ENCODE peak calls at places on chromosomes 16 and 17, in six cellular contexts. M is A673, Z is PC-9, W is hepatocyte, E is PC-3, K is endothelial cell of umbilical vein. H is an unnamed sample.

GRCh38 chr17:57459286-57459915 is 203.1 kb downstream of the MSI2 start:
- DNase-seq in W (no peak), Z (no peak), K (no peak), E (peak), M (no peak), H (no peak)

GRCh38 chr16:57798267-57798810 is 4.0 kb downstream of the KIFC3 start:
- DNase-seq in K (no peak), M (peak), W (no peak), Z (no peak), E (no peak), H (no peak)

GRCh38 chr16:86024210-86024609 is 125.2 kb downstream of the IRF8 start:
- DNase-seq in K (no peak), M (no peak), W (no peak), Z (no peak), E (no peak), H (no peak)

GRCh38 chr17:49120166-49120565 is 12.4 kb upstream of the B4GALNT2 start:
- DNase-seq in E (no peak), M (no peak), W (no peak), Z (no peak), K (no peak), H (no peak)

GRCh38 chr17:81365601-81366585 is 29.4 kb upstream of the BAHCC1 start:
- DNase-seq in W (peak), M (no peak), Z (peak), E (peak), K (peak), H (no peak)

GRCh38 chr16:83517398-83517797 is 290.4 kb upstream of the HSBP1 start:
- DNase-seq in W (no peak), E (no peak), Z (no peak), M (no peak), K (no peak), H (peak)

GRCh38 chr16:28012031-28012445 is 51.5 kb downstream of the GSG1L start:
- DNase-seq in K (no peak), W (no peak), M (peak), E (no peak), Z (no peak), H (no peak)

GRCh38 chr16:12340151-12340733 is 363.7 kb downstream of the SNX29 start:
- DNase-seq in W (peak), M (no peak), E (peak), Z (peak), K (peak), H (peak)

GRCh38 chr17:45160505-45161287 is 979 bp upstream of the HEXIM2 start:
- DNase-seq in E (peak), M (peak), W (peak), Z (peak), K (peak), H (peak)

GRCh38 chr16:68414581-68414980 is 33.7 kb downstream of the SMPD3 start:
- DNase-seq in K (no peak), W (no peak), Z (no peak), M (no peak), E (no peak), H (no peak)

GRCh38 chr16:53829186-53829747 is 125.3 kb downstream of the FTO start:
- DNase-seq in W (no peak), K (no peak), E (peak), Z (peak), M (no peak), H (no peak)

GRCh38 chr17:28532063-28532960 is 20.1 kb downstream of the UNC119 start:
- DNase-seq in Z (no peak), E (no peak), W (no peak), K (no peak), M (no peak), H (no peak)

GRCh38 chr16:48901712-48902374 is 291.9 kb upstream of the N4BP1 start:
- DNase-seq in W (peak), K (no peak), Z (no peak), M (no peak), E (peak), H (peak)

GRCh38 chr17:57956311-57957119 is 1.3 kb upstream of the CUEDC1 start:
- DNase-seq in Z (no peak), M (no peak), K (no peak), W (no peak), E (no peak), H (peak)

GRCh38 chr17:20279631-20280030 is 187.7 kb downstream of the LGALS9B start:
- DNase-seq in Z (no peak), M (no peak), E (no peak), W (no peak), K (no peak), H (no peak)

GRCh38 chr17:68910256-68910705 is 44.9 kb downstream of the ABCA8 start:
- DNase-seq in K (no peak), M (peak), W (no peak), E (no peak), Z (no peak), H (peak)

GRCh38 chr16:66691234-66691633 is 5.3 kb downstream of the CMTM4 start:
- DNase-seq in K (no peak), Z (no peak), E (no peak), W (no peak), M (no peak), H (no peak)

GRCh38 chr17:6936370-6937028 is 59.4 kb upstream of the ALOX12 start:
- DNase-seq in W (no peak), E (no peak), M (peak), K (peak), Z (peak), H (peak)

GRCh38 chr16:76265434-76266045 is 11.7 kb upstream of the CNTNAP4 start:
- DNase-seq in Z (peak), E (peak), W (peak), K (no peak), M (peak), H (peak)

GRCh38 chr16:87648698-87649487 is 46.6 kb downstream of the JPH3 start:
- DNase-seq in E (no peak), K (no peak), M (no peak), W (no peak), Z (no peak), H (no peak)

GRCh38 chr16:70589998-70590471 is 56.3 kb upstream of the IL34 start:
- DNase-seq in K (peak), Z (no peak), M (no peak), E (no peak), W (peak), H (peak)

GRCh38 chr17:7258731-7259554 is 3.3 kb downstream of the CLDN7 start:
- DNase-seq in Z (no peak), W (peak), K (no peak), E (peak), M (peak), H (no peak)

GRCh38 chr16:11252482-11252931 is 3.5 kb downstream of the SOCS1 start:
- DNase-seq in Z (no peak), K (no peak), M (no peak), E (no peak), W (no peak), H (no peak)

GRCh38 chr16:52068447-52069074 is 478.4 kb downstream of the TOX3 start:
- DNase-seq in W (peak), E (peak), K (no peak), Z (no peak), M (peak), H (peak)

DNA sequence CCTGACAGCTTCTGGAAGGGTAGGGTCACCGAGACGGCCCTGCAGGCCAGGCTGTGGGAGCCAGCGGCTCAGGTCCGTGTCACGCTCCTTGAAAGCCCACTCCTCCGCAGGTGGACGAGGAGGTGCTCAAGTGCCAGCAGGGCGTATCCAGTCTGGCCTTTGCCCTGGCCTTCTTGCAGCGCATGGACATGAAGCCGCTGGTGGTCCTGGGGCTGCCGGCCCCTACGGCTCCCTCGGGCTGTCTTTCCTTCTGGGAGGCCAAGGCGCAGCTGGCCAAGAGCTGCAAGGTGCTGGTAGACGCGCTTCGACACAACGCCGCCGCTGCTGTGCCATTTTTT is 1.1 kb downstream of the NAGS start:
- DNase-seq in E (no peak), M (no peak), Z (no peak), K (no peak), W (no peak), H (no peak)
- TF ChIP-seq EZH2 in E (no peak), M (no peak), Z (no peak), K (no peak), W (no peak), H (no peak)

GRCh38 chr16:56662357-56663354 is 4.9 kb downstream of the MT1F start:
- DNase-seq in M (no peak), E (no peak), Z (no peak), K (no peak), W (no peak), H (peak)
- TF ChIP-seq EZH2 in M (no peak), E (no peak), Z (no peak), K (peak), W (peak), H (peak)

GRCh38 chr17:29581583-29582253 is 7.7 kb downstream of the GIT1 start:
- DNase-seq in K (no peak), M (no peak), W (no peak), E (no peak), Z (no peak), H (no peak)

GRCh38 chr17:29582254-29582765 is 7.1 kb downstream of the GIT1 start:
- DNase-seq in K (no peak), M (no peak), Z (no peak), W (no peak), E (no peak), H (no peak)

GRCh38 chr17:29583324-29584248 is 5.9 kb downstream of the GIT1 start:
- DNase-seq in K (no peak), E (no peak), Z (no peak), M (no peak), W (no peak), H (no peak)

GRCh38 chr17:29584452-29585079 is 4.9 kb downstream of the GIT1 start:
- DNase-seq in W (no peak), Z (no peak), E (no peak), M (no peak), K (no peak), H (peak)

DNA sequence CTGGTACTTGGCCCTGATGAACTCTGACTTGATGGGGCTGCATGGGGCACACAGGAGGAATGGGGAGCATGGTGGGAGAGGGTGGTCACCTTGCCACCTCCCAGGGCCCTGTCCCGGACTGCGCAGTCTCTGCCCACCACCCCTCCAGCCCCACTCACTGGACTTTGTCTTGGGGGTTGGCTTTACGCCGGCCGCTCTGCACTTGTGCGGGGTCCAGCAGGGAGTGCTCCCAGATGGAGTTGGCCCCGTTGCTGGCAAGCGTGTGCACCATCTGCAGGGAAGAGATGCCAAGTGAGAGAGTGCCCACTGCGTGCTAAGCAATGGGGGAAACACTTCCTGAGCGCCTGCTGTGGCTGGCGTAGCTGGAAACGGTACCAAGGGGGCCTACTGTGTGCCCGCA is 6.7 kb downstream of the GIT1 start:
- DNase-seq in W (no peak), K (no peak), M (no peak), Z (no peak), E (no peak), H (no peak)
- TF ChIP-seq EZH2 in W (no peak), K (no peak), M (no peak), Z (no peak), E (no peak), H (no peak)

DNA sequence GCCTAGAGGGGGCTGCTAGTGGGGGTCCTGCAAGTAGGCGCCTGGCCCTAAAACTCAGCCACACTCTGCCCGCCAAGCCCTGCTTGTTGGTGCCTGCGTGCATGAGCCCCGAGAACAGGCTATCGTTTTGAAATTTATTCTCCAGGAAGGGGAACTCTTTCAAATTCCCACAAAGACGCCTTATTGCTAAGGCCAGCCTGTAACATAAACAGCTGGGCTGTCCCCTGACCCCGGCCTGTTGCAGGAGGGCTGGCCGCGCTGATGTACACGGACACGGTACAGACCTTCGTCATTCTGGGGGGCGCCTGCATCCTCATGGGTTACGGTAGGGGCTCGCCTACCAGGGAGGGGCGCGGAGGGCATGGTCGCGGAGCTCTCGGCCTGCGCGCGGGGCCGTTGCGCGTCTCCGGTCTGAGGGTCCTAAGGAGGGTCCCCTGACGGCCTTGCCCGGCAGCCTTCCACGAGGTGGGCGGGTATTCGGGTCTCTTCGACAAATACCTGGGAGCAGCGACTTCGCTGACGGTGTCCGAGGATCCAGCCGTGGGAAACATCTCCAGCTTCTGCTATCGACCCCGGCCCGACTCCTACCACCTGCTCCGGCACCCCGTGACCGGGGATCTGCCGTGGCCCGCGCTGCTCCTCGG is 4.3 kb downstream of the SLC5A2 start:
- DNase-seq in E (no peak), K (no peak), M (no peak), W (no peak), Z (no peak), H (no peak)
- TF ChIP-seq EZH2 in E (no peak), K (no peak), M (no peak), W (no peak), Z (no peak), H (peak)

DNA sequence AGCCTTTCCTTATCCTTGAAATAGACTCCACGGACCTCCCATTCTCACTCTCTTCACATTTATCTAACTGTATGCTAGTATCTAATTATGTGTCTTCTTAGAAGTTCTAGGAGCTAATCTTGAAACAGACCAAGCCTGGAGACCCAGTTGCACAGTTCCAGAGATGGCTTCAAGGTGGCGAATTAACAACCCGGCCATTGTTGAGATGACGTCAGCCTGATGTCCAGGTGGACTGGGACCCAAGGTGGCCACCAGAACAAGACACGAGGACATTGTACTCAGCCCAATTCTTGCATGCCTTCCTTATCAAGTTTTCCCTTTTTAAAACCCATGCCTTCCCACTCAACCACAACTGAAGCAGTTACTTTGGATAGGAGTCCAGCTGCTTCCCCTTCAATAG is 29.5 kb upstream of the WWOX start:
- DNase-seq in K (no peak), M (no peak), E (no peak), W (no peak), Z (no peak), H (no peak)
- TF ChIP-seq EZH2 in K (no peak), M (no peak), E (no peak), W (no peak), Z (no peak), H (no peak)

DNA sequence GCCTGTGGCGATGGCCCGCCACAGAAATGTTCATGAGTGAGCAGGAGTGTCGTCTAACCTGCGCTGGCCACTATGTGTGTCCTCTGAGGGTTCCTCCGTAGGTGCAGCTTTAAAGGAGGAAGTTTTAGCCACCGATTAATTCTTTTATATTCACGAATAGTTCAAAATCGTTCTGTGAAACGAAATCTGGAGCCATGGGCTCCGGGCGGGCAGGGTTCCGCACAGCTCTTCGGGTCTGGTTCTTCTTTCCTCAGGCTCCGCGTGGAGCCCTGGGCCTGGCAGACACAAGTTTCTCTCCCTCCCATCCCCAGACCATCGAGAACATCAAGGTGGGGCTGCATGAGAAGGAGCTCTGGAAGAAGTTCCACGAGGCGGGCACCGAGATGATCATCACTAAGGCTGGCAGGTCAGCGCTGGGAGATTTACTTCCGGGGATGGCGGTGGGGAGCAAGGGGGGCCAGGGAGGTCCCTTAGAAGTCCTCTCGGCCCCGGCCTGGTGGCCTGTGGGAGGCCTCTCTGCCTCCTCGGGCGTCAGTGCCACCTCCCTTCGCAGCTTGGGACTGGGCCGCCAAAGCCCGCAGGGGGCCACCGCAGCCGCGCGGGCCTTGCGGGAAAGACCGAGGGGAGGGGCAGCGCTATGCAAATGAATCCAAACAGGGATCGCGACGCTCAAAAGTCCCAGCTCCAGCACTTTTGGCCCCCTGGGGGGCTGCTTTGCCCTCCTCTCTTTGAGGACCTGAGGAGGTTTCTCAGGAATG is 5.2 kb downstream of the TBX4 start:
- DNase-seq in Z (no peak), E (no peak), W (no peak), K (no peak), M (peak), H (peak)
- TF ChIP-seq EZH2 in Z (no peak), E (no peak), W (peak), K (peak), M (no peak), H (peak)

DNA sequence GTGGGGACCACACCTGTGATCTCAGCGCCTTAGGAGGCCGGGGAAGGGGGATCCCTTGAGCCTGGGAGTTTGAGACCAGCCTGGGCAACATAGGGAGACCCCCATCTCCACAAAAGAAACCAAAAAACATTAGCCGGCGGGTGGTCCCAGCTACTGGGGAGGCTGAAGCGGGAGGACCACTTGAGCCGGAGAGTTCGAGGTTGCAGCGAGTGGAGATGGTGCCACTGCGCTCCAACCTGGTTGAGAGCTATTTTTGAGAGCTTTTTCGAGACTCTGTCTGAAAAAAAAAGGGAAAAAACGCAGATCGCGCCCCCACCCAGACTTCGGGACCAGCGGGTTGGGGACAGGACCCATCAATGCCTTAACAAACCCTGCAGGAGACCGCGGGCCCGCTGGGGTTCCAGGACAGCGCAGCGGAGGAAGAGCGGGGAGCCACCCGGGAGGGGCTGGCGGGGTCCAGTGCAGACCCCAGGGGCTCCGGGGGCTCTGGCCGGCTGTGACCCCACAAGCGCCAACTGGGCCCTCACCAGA is 762 bp upstream of the BAIAP3 start:
- DNase-seq in E (no peak), Z (no peak), M (no peak), K (no peak), W (no peak), H (peak)
- TF ChIP-seq EZH2 in E (no peak), Z (no peak), M (peak), K (peak), W (peak), H (no peak)

DNA sequence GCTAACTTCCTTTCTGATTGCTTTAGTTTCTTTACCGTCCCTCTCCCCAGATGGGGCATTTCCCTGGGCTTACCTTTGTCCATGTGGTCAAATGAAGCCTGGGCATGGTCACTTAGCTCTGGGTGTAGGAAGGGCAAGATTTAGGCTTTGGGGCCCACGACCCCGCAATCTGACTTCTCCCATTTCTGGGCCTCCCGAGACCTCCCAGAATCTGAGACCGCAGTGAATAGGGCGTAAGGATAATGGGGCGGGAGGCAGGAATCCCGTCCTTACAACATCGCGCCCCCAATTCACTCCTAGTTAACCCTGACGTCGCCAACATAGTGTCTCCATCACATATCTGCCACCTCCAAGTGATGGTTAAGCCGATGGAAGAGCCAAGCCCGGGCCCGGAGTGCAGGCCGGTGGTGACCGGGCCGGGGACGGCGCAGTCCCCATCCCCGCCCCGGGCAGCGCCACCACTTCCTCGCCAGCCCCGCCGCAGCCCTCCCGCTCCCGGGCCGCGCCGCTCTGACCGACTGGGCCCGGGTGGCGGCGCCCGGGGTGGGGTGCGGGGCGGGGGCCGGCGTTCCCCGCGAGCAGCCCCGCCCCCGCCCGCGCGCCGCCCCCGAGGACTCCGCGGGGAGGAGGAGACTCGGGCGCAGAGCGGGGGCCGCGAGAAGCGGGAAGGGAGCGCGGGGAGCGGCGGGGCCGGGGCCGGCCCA is at the start of gene RHBDL3:
- DNase-seq in K (no peak), M (no peak), E (no peak), Z (peak), W (no peak), H (peak)
- TF ChIP-seq EZH2 in K (peak), M (no peak), E (peak), Z (peak), W (peak), H (peak)

GRCh38 chr17:79815836-79816371 is 19.0 kb upstream of the CBX8 start:
- DNase-seq in M (no peak), K (no peak), E (no peak), Z (no peak), W (no peak), H (no peak)
- TF ChIP-seq EZH2 in M (no peak), K (peak), E (no peak), Z (no peak), W (peak), H (peak)

H was measured in GM23338.